ENCODE peak calls at places on chromosomes 16 and 17, in ten cellular contexts. P is HL-60; J is GM12865; X is A549; B is ecto neural progenitor cell; Y is endodermal cell; D is amniotic stem cell; H is stimulated activated naive CD4-positive, alpha-beta T cell; Z is activated CD4-positive, CD25-positive, alpha-beta regulatory T cell; O is AG20443. G is an unnamed sample.

GRCh38 chr17:42683407-42684031 is 1.2 kb downstream of the CNTNAP1 start:
- DNase-seq in D (no peak), O (no peak), Y (peak), P (no peak), B (peak), Z (no peak), J (peak), X (no peak), H (no peak), G (no peak)

GRCh38 chr17:7019839-7020519 is 2.9 kb upstream of the BCL6B start:
- DNase-seq in Y (peak), D (no peak), Z (no peak), B (peak), H (no peak), X (peak), P (no peak), O (peak), J (no peak), G (no peak)

GRCh38 chr17:64315032-64315490 is 52.0 kb upstream of the TEX2 start:
- DNase-seq in B (no peak), J (no peak), H (no peak), X (no peak), O (peak), P (no peak), D (no peak), Z (no peak), Y (no peak), G (no peak)

GRCh38 chr17:78423961-78424747 is 45.7 kb downstream of the PGS1 start:
- DNase-seq in Y (no peak), O (no peak), X (no peak), H (no peak), P (no peak), D (no peak), Z (no peak), B (no peak), J (no peak), G (no peak)

GRCh38 chr17:18141210-18141803 is 32.8 kb downstream of the MYO15A start:
- DNase-seq in O (peak), B (no peak), X (peak), D (peak), Y (no peak), P (no peak), J (peak), Z (peak), H (peak), G (peak)

GRCh38 chr16:58535100-58535499 is 19.8 kb downstream of the SETD6 start:
- DNase-seq in H (no peak), P (no peak), D (no peak), Y (no peak), B (no peak), X (no peak), J (no peak), O (no peak), Z (no peak), G (no peak)

GRCh38 chr16:51149251-51149661 is 1.8 kb downstream of the SALL1 start:
- DNase-seq in B (no peak), D (no peak), P (no peak), O (no peak), H (no peak), Z (no peak), X (no peak), J (no peak), Y (peak), G (no peak)

GRCh38 chr16:1744338-1744840 is 27.0 kb downstream of the NME3 start:
- DNase-seq in B (no peak), Z (no peak), X (no peak), O (no peak), P (no peak), Y (no peak), H (no peak), D (no peak), J (no peak), G (no peak)

GRCh38 chr17:31072186-31072585 is 22.6 kb upstream of the NF1 start:
- DNase-seq in D (no peak), X (no peak), B (no peak), J (no peak), Y (no peak), Z (no peak), H (no peak), O (peak), P (no peak), G (no peak)

GRCh38 chr17:27945333-27945616 is 52.1 kb upstream of the LYRM9 start:
- DNase-seq in Y (no peak), D (no peak), X (no peak), Z (no peak), H (no peak), O (no peak), J (peak), P (no peak), B (no peak), G (no peak)

GRCh38 chr17:82647593-82648164 is 565 bp downstream of the WDR45B start:
- DNase-seq in D (no peak), Z (no peak), X (no peak), J (peak), Y (peak), H (peak), O (peak), B (peak), P (no peak), G (peak)

GRCh38 chr17:13476722-13477121 is 125.0 kb downstream of the HS3ST3A1 start:
- DNase-seq in Z (no peak), J (no peak), P (no peak), D (no peak), B (no peak), H (no peak), O (peak), X (no peak), Y (no peak), G (no peak)

GRCh38 chr16:66905633-66906539 is 12.8 kb downstream of the CDH16 start:
- DNase-seq in H (peak), Z (no peak), D (no peak), P (no peak), X (no peak), Y (peak), O (no peak), B (no peak), J (peak), G (peak)

GRCh38 chr17:44741316-44741715 is 17.5 kb upstream of the ADAM11 start:
- DNase-seq in D (no peak), X (no peak), P (no peak), Y (no peak), J (no peak), H (no peak), O (no peak), Z (no peak), B (no peak), G (no peak)